ENCODE peak calls at places on chromosome 17, in eight cellular contexts. S is AG09319; G is A673; M is activated naive CD4-positive, alpha-beta T cell; L is activated gamma-delta T cell treated with anti-CD3 and anti-CD28 coated beads, Interleukin-2, amount 50 U/mL, for 16 hours; C is HT1080; U is posterior cingulate gyrus; O is A172. K is an unnamed sample.

GRCh38 chr17:61366715-61367413 is 32.8 kb upstream of the TBX2 start:
- DNase-seq in S (no peak), G (no peak), M (no peak), L (no peak), C (no peak), U (no peak), O (no peak), K (no peak)

GRCh38 chr17:1275205-1275961 is 4.1 kb upstream of the TRARG1 start:
- DNase-seq in S (no peak), G (no peak), M (no peak), L (no peak), C (no peak), U (no peak), O (no peak), K (no peak)

GRCh38 chr17:36935681-36936454 is 1.4 kb upstream of the LHX1 start:
- DNase-seq in S (no peak), G (no peak), M (no peak), L (no peak), C (peak; percentile 68), U (no peak), O (peak; percentile 55), K (no peak)

GRCh38 chr17:43720311-43721060 is 38.1 kb downstream of the SOST start:
- DNase-seq in S (no peak), G (peak; percentile 67), M (peak; percentile 53), L (peak; percentile 57), C (no peak), U (peak; percentile 80), O (no peak), K (peak; percentile 86)

GRCh38 chr17:75536401-75536800 is 10.9 kb downstream of the LLGL2 start:
- DNase-seq in S (no peak), G (no peak), M (no peak), L (no peak), C (no peak), U (no peak), O (no peak), K (no peak)

GRCh38 chr17:79834575-79835469 is 4.4 kb downstream of the CBX4 start:
- DNase-seq in S (no peak), G (peak; percentile 57), M (peak; percentile 39), L (no peak), C (no peak), U (no peak), O (no peak), K (peak; percentile 65)

GRCh38 chr17:75776399-75777242 is 8.0 kb upstream of the UNK start:
- DNase-seq in S (no peak), G (no peak), M (peak; percentile 12), L (no peak), C (peak; percentile 55), U (no peak), O (no peak), K (no peak)

GRCh38 chr17:76538281-76538931 is 897 bp upstream of the CYGB start:
- DNase-seq in S (no peak), G (no peak), M (no peak), L (no peak), C (no peak), U (no peak), O (no peak), K (no peak)

GRCh38 chr17:52395308-52395707 is 236.8 kb upstream of the CA10 start:
- DNase-seq in S (no peak), G (no peak), M (no peak), L (no peak), C (no peak), U (no peak), O (no peak), K (no peak)

GRCh38 chr17:20189322-20189721 is 180.2 kb downstream of the SPECC1 start:
- DNase-seq in S (no peak), G (no peak), M (no peak), L (no peak), C (peak; percentile 88), U (peak; percentile 78), O (peak; percentile 79), K (no peak)

GRCh38 chr17:78141437-78142112 is 4.6 kb upstream of the C17orf99 start:
- DNase-seq in S (no peak), G (no peak), M (no peak), L (no peak), C (no peak), U (no peak), O (no peak), K (no peak)

GRCh38 chr17:74892013-74892841 is 1.2 kb downstream of the FADS6 start:
- DNase-seq in S (no peak), G (no peak), M (no peak), L (no peak), C (no peak), U (no peak), O (no peak), K (no peak)

GRCh38 chr17:73340093-73340596 is 28.3 kb upstream of the CDC42EP4 start:
- DNase-seq in S (peak; percentile 86), G (peak; percentile 67), M (no peak), L (no peak), C (peak; percentile 96), U (no peak), O (peak; percentile 99), K (no peak)

GRCh38 chr17:17812211-17813054 is 24.4 kb downstream of the SREBF1 start:
- DNase-seq in S (no peak), G (peak; percentile 76), M (peak; percentile 72), L (peak; percentile 63), C (peak; percentile 36), U (peak; percentile 78), O (peak; percentile 39), K (peak; percentile 75)

GRCh38 chr17:27320222-27320560 is 26.3 kb downstream of the WSB1 start:
- DNase-seq in S (no peak), G (no peak), M (no peak), L (no peak), C (no peak), U (no peak), O (no peak), K (no peak)

GRCh38 chr17:27906238-27906603 is 13.1 kb upstream of the LYRM9 start:
- DNase-seq in S (no peak), G (no peak), M (no peak), L (no peak), C (no peak), U (no peak), O (no peak), K (no peak)

GRCh38 chr17:41415411-41415810 is 9.0 kb downstream of the KRT37 start:
- DNase-seq in S (no peak), G (no peak), M (no peak), L (no peak), C (no peak), U (no peak), O (no peak), K (no peak)

GRCh38 chr17:81608082-81608481 is 28.8 kb downstream of the NPLOC4 start:
- DNase-seq in S (no peak), G (no peak), M (no peak), L (no peak), C (no peak), U (no peak), O (no peak), K (peak; percentile 51)

GRCh38 chr17:78705071-78705470 is 77.0 kb downstream of the CYTH1 start:
- DNase-seq in S (no peak), G (no peak), M (no peak), L (no peak), C (no peak), U (no peak), O (no peak), K (no peak)

GRCh38 chr17:41324180-41325075 is 8.9 kb upstream of the KRTAP17-1 start:
- DNase-seq in S (no peak), G (no peak), M (no peak), L (no peak), C (no peak), U (no peak), O (peak; percentile 59), K (no peak)

GRCh38 chr17:13788385-13788784 is 186.7 kb upstream of the HS3ST3A1 start:
- DNase-seq in S (no peak), G (no peak), M (no peak), L (no peak), C (no peak), U (no peak), O (no peak), K (no peak)

GRCh38 chr17:73281926-73282325 is 20.2 kb upstream of the CPSF4L start:
- DNase-seq in S (no peak), G (no peak), M (no peak), L (no peak), C (no peak), U (no peak), O (no peak), K (no peak)

GRCh38 chr17:33778505-33779398 is 476.3 kb upstream of the CCL2 start:
- DNase-seq in S (peak; percentile 24), G (peak; percentile 50), M (no peak), L (peak; percentile 3), C (peak; percentile 62), U (peak; percentile 46), O (peak; percentile 67), K (peak; percentile 49)

GRCh38 chr17:17841620-17842025 is 4.8 kb upstream of the SREBF1 start:
- DNase-seq in S (no peak), G (no peak), M (no peak), L (no peak), C (no peak), U (no peak), O (no peak), K (no peak)

GRCh38 chr17:45019177-45019711 is 32.2 kb downstream of the DCAKD start:
- DNase-seq in S (no peak), G (peak; percentile 38), M (no peak), L (peak; percentile 13), C (peak; percentile 21), U (peak; percentile 58), O (peak; percentile 22), K (peak; percentile 64)

GRCh38 chr17:78248051-78248914 is 16.9 kb downstream of the TMEM235 start:
- DNase-seq in S (no peak), G (no peak), M (no peak), L (no peak), C (no peak), U (no peak), O (no peak), K (no peak)

GRCh38 chr17:14203392-14203791 is 33.3 kb downstream of the CDRT15 start:
- DNase-seq in S (no peak), G (no peak), M (no peak), L (no peak), C (no peak), U (no peak), O (no peak), K (no peak)

GRCh38 chr17:75872434-75873351 is 5.7 kb downstream of the TRIM47 start:
- DNase-seq in S (peak; percentile 59), G (no peak), M (peak; percentile 60), L (no peak), C (peak; percentile 88), U (peak; percentile 53), O (peak; percentile 94), K (no peak)

GRCh38 chr17:49031965-49032928 is 35.1 kb downstream of the IGF2BP1 start:
- DNase-seq in S (peak; percentile 45), G (peak; percentile 96), M (no peak), L (no peak), C (peak; percentile 73), U (peak; percentile 37), O (peak; percentile 78), K (peak; percentile 64)

GRCh38 chr17:77741109-77741508 is 217.4 kb upstream of the TNRC6C start:
- DNase-seq in S (no peak), G (peak; percentile 10), M (no peak), L (no peak), C (peak; percentile 5), U (no peak), O (no peak), K (peak; percentile 64)

GRCh38 chr17:46929413-46929812 is 6.5 kb downstream of the GOSR2 start:
- DNase-seq in S (no peak), G (peak; percentile 45), M (no peak), L (no peak), C (peak; percentile 80), U (no peak), O (peak; percentile 72), K (no peak)

GRCh38 chr17:35423761-35424160 is 8.5 kb downstream of the SLFN12 start:
- DNase-seq in S (no peak), G (no peak), M (no peak), L (no peak), C (peak; percentile 51), U (no peak), O (peak; percentile 67), K (no peak)

GRCh38 chr17:78184311-78184710 is 2.5 kb downstream of the TK1 start:
- DNase-seq in S (no peak), G (no peak), M (no peak), L (no peak), C (no peak), U (no peak), O (no peak), K (no peak)

GRCh38 chr17:9544221-9544620 is 31.4 kb downstream of the STX8 start:
- DNase-seq in S (no peak), G (no peak), M (no peak), L (no peak), C (no peak), U (no peak), O (no peak), K (no peak)